ENCODE peak calls at places on chromosomes 16 and 17, in five cellular contexts. D is SK-N-SH, T is WTC11, Y is A549, V is HCT116. H is an unnamed sample.

GRCh38 chr16:25066747-25067631 is 44.6 kb upstream of the LCMT1 start:
- DNase-seq in D (peak; percentile 98), T (peak; percentile 87), Y (peak; percentile 75), V (no peak), H (peak; percentile 90)

GRCh38 chr17:80855968-80856862 is 135.4 kb upstream of the CHMP6 start:
- DNase-seq in D (no peak), T (no peak), Y (peak; percentile 93), V (peak; percentile 94), H (peak; percentile 75)

GRCh38 chr17:63476494-63476856 is 386 bp upstream of the ACE start:
- DNase-seq in D (peak; percentile 92), T (peak; percentile 65), Y (no peak), V (no peak), H (peak; percentile 70)

GRCh38 chr17:80029235-80029974 is 6.3 kb downstream of the TBC1D16 start:
- DNase-seq in D (no peak), T (no peak), Y (no peak), V (no peak), H (no peak)

GRCh38 chr17:69857412-69857835 is 217.6 kb upstream of the KCNJ16 start:
- DNase-seq in D (no peak), T (no peak), Y (peak; percentile 59), V (peak; percentile 8), H (peak; percentile 46)

GRCh38 chr16:56589141-56590039 is at the start of gene MT3:
- DNase-seq in D (peak; percentile 64), T (peak; percentile 66), Y (peak; percentile 28), V (no peak), H (no peak)

GRCh38 chr17:66855204-66855603 is 20.3 kb downstream of the CACNG5 start:
- DNase-seq in D (no peak), T (peak; percentile 90), Y (no peak), V (no peak), H (peak; percentile 74)

GRCh38 chr16:20741555-20742285 is at the start of gene THUMPD1:
- DNase-seq in D (peak; percentile 94), T (peak; percentile 99), Y (peak; percentile 96), V (peak; percentile 92), H (peak; percentile 94)

GRCh38 chr17:56914641-56915263 is 903 bp upstream of the TRIM25 start:
- DNase-seq in D (no peak), T (no peak), Y (peak; percentile 17), V (peak; percentile 33), H (no peak)

GRCh38 chr17:8823279-8823678 is 24.1 kb upstream of the MFSD6L start:
- DNase-seq in D (no peak), T (no peak), Y (no peak), V (no peak), H (no peak)

GRCh38 chr16:35200662-35201061 is 1741.2 kb downstream of the TP53TG3F start:
- DNase-seq in D (no peak), T (no peak), Y (no peak), V (no peak), H (no peak)

GRCh38 chr16:68960910-68961309 is 117.6 kb downstream of the TANGO6 start:
- DNase-seq in D (no peak), T (no peak), Y (no peak), V (no peak), H (no peak)

GRCh38 chr16:86505185-86505898 is 5.0 kb upstream of the FOXF1 start:
- DNase-seq in D (no peak), T (no peak), Y (no peak), V (no peak), H (no peak)

GRCh38 chr17:6487243-6488007 is 43.2 kb downstream of the PIMREG start:
- DNase-seq in D (no peak), T (no peak), Y (no peak), V (no peak), H (no peak)

GRCh38 chr17:46872421-46872820 is 21.0 kb downstream of the WNT9B start:
- DNase-seq in D (no peak), T (no peak), Y (no peak), V (no peak), H (no peak)

GRCh38 chr17:15398736-15399331 is 57.4 kb upstream of the TEKT3 start:
- DNase-seq in D (peak; percentile 52), T (no peak), Y (peak; percentile 21), V (no peak), H (no peak)

GRCh38 chr17:55420776-55421178 is 858 bp downstream of the MMD start:
- DNase-seq in D (peak; percentile 65), T (peak; percentile 40), Y (no peak), V (no peak), H (peak; percentile 40)

GRCh38 chr17:55420067-55420775 is 1.4 kb downstream of the MMD start:
- DNase-seq in D (no peak), T (no peak), Y (no peak), V (no peak), H (peak; percentile 23)

GRCh38 chr17:55418369-55419268 is 3.0 kb downstream of the MMD start:
- DNase-seq in D (no peak), T (no peak), Y (no peak), V (no peak), H (no peak)

GRCh38 chr17:55423535-55423934 is 1.9 kb upstream of the MMD start:
- DNase-seq in D (no peak), T (no peak), Y (no peak), V (no peak), H (no peak)

GRCh38 chr17:55421179-55421934 is at the start of gene MMD:
- DNase-seq in D (peak; percentile 86), T (peak; percentile 32), Y (no peak), V (no peak), H (peak; percentile 51)
- TF ChIP-seq MAX in D (no peak), T (peak; percentile 29), Y (peak; percentile 28), V (no peak), H (no peak)

DNA sequence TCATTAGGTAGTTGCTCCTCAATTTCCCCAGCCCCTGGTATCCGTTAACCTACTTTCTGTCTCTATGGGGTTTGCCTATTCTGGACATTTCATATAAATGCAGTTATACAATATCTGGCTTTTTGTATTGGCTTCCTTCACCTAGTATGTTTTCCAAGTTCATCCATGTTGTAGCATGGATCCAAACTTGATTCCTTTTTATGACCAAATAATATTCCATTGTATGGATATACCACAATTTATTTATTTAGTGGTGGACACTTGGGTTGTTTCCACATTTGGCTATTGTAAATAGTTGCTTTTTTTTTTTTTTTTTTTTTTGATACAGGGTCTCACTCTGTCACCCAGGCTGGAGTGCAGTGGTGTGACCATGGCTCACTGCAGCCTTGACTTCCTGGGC is 15.9 kb downstream of the EPN2 start:
- DNase-seq in D (no peak), T (no peak), Y (no peak), V (no peak), H (no peak)
- TF ChIP-seq MAX in D (no peak), T (no peak), Y (no peak), V (no peak), H (no peak)

DNA sequence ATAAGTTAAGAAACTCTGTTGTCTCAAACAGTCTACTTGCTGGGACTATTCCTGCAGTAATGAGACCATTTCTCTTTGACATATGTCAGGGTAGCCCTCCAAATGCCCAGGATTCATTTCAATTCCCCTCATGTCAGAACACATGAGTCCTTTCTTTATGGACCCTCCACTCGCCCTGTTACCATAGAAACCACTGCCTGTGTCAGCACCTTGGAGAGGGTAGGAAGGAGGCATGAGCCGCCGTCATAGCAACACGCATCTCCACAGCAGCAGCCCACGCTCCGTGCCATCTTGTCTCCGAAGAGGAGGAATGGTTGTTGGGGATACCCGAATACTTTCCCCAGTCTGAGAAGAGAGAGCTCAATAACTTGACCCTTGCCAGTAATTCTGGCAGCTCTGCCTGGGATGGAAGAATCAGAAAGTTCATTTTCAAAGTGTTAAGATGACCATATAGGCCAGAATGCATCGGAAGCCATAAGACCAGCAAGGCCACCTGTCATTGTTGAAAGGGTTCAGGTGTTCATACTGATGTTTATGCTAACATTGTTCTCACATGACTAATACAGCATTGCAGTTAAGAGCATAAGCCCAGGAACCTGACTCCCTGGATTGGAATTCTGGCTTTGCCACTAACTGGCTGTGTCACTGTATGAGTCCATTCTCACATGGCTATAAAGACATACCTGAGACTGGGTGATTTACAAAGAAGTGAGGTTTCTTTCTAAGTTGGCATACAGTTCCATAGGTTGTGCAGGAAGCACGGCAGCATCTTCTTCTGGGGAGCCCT is 141.3 kb downstream of the ABCC12 start:
- DNase-seq in D (no peak), T (no peak), Y (peak; percentile 15), V (peak; percentile 63), H (peak; percentile 2)
- TF ChIP-seq MAX in D (no peak), T (no peak), Y (no peak), V (peak; percentile 21), H (no peak)

GRCh38 chr17:29159286-29159860 is 20.8 kb downstream of the MYO18A start:
- DNase-seq in D (no peak), T (no peak), Y (no peak), V (no peak), H (no peak)
- TF ChIP-seq MAX in D (no peak), T (no peak), Y (no peak), V (no peak), H (no peak)

DNA sequence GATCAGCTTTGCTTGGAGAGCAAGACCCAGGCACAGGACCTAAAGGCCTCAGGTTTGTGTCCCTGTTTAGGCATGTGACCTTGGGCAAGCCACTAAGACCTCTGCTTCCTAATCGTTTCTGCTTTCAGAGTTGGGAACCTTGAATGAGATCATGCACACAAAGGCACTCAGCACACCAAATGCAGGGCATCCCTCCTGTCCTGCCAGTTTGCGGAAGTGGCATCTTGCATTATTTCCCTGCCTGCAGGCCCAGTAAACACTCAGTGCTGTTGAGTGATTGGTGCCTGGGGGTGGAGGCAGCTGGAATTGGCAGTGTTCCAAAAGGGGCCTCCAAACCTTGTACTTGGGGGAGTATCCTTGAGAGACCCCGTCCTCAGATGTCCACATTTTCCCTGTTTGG is 28.6 kb downstream of the MRM1 start:
- DNase-seq in D (no peak), T (no peak), Y (no peak), V (no peak), H (no peak)
- TF ChIP-seq MAX in D (no peak), T (no peak), Y (no peak), V (no peak), H (no peak)

H was measured in K562.